ENCODE peak calls at places on chromosomes 12 and 14, in four cellular contexts. One of them, this sample, is unnamed.

GRCh38 chr14:20412422-20412821 is 879 bp downstream of the TEP1 start:
- DNase-seq in K562: no peak
- DNase-seq in SK-N-SH: no peak
- DNase-seq in H1: no peak
- DNase-seq in this sample: no peak

GRCh38 chr14:68854421-68854820 is 61.6 kb upstream of the ZFP36L1 start:
- DNase-seq in K562: no peak
- DNase-seq in SK-N-SH: no peak
- DNase-seq in H1: no peak
- DNase-seq in this sample: no peak

GRCh38 chr14:76720382-76720813 is 40.9 kb upstream of the VASH1 start:
- DNase-seq in K562: no peak
- DNase-seq in SK-N-SH: peak
- DNase-seq in H1: no peak
- DNase-seq in this sample: peak

GRCh38 chr14:91315844-91316267 is 71.4 kb upstream of the GPR68 start:
- DNase-seq in K562: no peak
- DNase-seq in SK-N-SH: no peak
- DNase-seq in H1: no peak
- DNase-seq in this sample: no peak

GRCh38 chr14:99521176-99522024 is 40.2 kb downstream of the CCNK start:
- DNase-seq in K562: no peak
- DNase-seq in SK-N-SH: no peak
- DNase-seq in H1: no peak
- DNase-seq in this sample: no peak

GRCh38 chr12:26017484-26018211 is 59.2 kb downstream of the RASSF8 start:
- DNase-seq in K562: no peak
- DNase-seq in SK-N-SH: peak
- DNase-seq in H1: no peak
- DNase-seq in this sample: peak

GRCh38 chr12:7143564-7143963 is 13.4 kb downstream of the CLSTN3 start:
- DNase-seq in K562: no peak
- DNase-seq in SK-N-SH: no peak
- DNase-seq in H1: no peak
- DNase-seq in this sample: no peak

GRCh38 chr12:113158439-113159203 is 9.1 kb downstream of the CFAP73 start:
- DNase-seq in K562: no peak
- DNase-seq in SK-N-SH: no peak
- DNase-seq in H1: no peak
- DNase-seq in this sample: no peak

GRCh38 chr14:89123215-89123614 is 293.8 kb downstream of the FOXN3 start:
- DNase-seq in K562: no peak
- DNase-seq in SK-N-SH: no peak
- DNase-seq in H1: no peak
- DNase-seq in this sample: no peak

DNA sequence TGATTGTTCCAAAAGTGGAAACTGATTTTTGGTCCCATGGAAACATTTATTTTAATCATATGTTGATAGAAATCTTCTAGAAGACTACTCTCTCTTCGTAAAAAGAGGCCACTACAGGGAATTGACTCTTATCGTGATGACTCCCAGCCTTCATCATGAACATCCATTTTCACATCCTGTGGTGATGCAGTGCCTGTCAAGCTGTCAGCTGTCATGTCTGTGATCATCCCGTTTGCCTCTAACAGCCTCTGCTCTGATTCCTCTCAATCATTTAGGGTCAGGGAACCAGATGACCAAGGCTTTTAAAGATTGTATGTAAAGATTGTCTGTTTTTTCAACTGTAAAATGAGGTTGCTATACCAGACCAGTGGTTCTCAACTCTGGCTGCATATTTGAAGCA is 419.0 kb upstream of the MGAT4C start:
- DNase-seq in K562: no peak
- DNase-seq in SK-N-SH: peak
- DNase-seq in H1: no peak
- DNase-seq in this sample: no peak
- TF ChIP-seq TEAD4 in K562: no peak
- TF ChIP-seq TEAD4 in SK-N-SH: no peak
- TF ChIP-seq TEAD4 in H1: no peak
- TF ChIP-seq TEAD4 in this sample: no peak

DNA sequence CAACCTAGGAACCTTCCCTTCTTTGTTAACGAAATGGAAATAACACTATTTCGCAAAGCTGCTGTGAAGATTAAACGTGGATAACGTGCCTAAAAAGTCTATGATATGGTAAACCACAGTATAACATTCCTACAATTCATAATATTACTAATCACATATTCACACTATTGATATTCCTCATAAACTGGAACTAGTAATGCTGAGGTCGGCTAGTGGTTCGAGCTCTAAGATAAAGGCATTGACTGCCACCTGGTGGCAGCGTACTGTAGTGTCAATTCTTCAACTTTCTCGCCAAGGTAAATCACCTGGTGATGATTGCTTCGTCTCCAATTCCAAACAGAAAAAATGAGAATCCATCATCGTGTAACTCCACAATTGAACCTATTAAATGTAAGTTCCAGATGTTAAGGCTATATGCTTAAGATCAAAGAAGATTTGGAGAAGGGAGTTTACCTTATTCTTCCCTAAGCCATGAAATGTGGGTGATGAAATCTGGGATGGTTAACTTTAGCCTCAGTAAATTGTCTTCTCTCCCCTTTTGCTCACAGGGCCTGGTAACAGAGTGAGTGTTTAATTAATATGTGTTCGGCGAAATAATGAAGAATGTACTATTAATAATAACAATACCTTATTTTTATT is 197.5 kb upstream of the TMEM132C start:
- DNase-seq in K562: peak
- DNase-seq in SK-N-SH: peak
- DNase-seq in H1: no peak
- DNase-seq in this sample: peak
- TF ChIP-seq TEAD4 in K562: no peak
- TF ChIP-seq TEAD4 in SK-N-SH: no peak
- TF ChIP-seq TEAD4 in H1: no peak
- TF ChIP-seq TEAD4 in this sample: no peak

GRCh38 chr14:54219281-54220121 is 177.3 kb upstream of the CDKN3 start:
- DNase-seq in K562: no peak
- DNase-seq in SK-N-SH: peak
- DNase-seq in H1: peak
- DNase-seq in this sample: peak
- TF ChIP-seq TEAD4 in K562: no peak
- TF ChIP-seq TEAD4 in SK-N-SH: no peak
- TF ChIP-seq TEAD4 in H1: peak
- TF ChIP-seq TEAD4 in this sample: no peak

GRCh38 chr14:35932659-35933159 is 106.6 kb downstream of the BRMS1L start:
- DNase-seq in K562: no peak
- DNase-seq in SK-N-SH: no peak
- DNase-seq in H1: no peak
- DNase-seq in this sample: no peak
- TF ChIP-seq TEAD4 in K562: no peak
- TF ChIP-seq TEAD4 in SK-N-SH: no peak
- TF ChIP-seq TEAD4 in H1: no peak
- TF ChIP-seq TEAD4 in this sample: no peak

DNA sequence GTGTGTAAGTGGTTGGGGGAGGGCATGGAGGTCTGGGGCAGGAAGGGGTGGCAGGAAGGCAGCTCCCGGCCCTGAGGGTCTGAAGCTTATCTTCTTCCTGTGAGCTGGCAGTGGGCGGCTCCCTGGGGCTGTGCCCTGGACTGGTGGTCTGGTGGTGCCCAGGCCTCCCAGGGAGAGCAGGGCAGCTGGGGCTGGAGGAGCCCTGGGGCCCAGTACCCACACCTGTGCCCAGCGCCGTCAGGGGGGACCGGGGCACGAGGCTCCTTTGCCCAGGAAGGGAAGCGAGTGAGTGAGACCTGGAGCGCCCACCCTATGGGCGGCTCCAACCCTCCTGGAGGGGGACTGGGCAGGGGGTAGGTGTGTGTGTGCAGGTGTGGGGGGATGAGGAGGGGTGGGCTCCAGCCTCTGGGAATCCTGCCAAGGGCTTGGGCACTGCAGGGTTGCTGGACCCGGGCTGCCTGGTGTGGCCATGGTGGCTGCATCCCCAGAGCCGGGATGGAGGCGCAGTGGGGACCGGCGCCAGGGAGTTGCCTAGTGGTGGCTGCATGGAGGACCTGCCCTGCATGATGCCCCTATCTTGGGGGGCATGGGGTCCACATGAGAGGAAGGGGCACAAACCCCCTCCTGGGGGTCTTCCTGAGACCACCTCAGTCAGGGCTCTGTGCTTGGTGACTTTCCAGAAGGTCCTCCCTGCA is 353.6 kb downstream of the TMEM121 start:
- DNase-seq in K562: no peak
- DNase-seq in SK-N-SH: peak
- DNase-seq in H1: no peak
- DNase-seq in this sample: peak
- TF ChIP-seq TEAD4 in K562: no peak
- TF ChIP-seq TEAD4 in SK-N-SH: no peak
- TF ChIP-seq TEAD4 in H1: no peak
- TF ChIP-seq TEAD4 in this sample: no peak

DNA sequence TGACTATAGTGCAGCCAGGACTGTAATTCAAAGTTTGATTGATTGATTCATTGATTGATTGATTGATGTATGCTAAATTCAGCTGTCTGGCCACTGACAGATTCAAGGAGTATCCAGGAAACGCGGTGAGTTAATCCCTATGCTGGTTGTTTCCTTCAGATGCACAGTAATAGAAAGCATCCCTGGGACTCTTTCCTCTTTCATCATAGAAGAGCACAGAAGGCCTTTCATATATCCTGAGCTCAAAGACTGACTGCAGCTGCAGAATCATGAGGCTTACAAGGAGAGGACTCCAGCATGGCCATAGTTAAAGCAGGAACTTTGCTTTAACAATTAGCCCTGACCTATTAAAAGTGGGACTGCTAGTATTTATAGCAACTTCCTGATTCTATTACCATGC is 187.7 kb upstream of the TMTC1 start:
- DNase-seq in K562: no peak
- DNase-seq in SK-N-SH: no peak
- DNase-seq in H1: no peak
- DNase-seq in this sample: no peak
- TF ChIP-seq TEAD4 in K562: no peak
- TF ChIP-seq TEAD4 in SK-N-SH: no peak
- TF ChIP-seq TEAD4 in H1: no peak
- TF ChIP-seq TEAD4 in this sample: no peak

GRCh38 chr12:98419795-98420402 is 95.5 kb upstream of the TMPO start:
- DNase-seq in K562: no peak
- DNase-seq in SK-N-SH: no peak
- DNase-seq in H1: no peak
- DNase-seq in this sample: no peak
- TF ChIP-seq TEAD4 in K562: no peak
- TF ChIP-seq TEAD4 in SK-N-SH: no peak
- TF ChIP-seq TEAD4 in H1: no peak
- TF ChIP-seq TEAD4 in this sample: no peak

GRCh38 chr12:4449862-4450222 is 4.2 kb upstream of the FGF6 start:
- DNase-seq in K562: no peak
- DNase-seq in SK-N-SH: no peak
- DNase-seq in H1: no peak
- DNase-seq in this sample: no peak

GRCh38 chr12:4451694-4452093 is 6.1 kb upstream of the FGF6 start:
- DNase-seq in K562: no peak
- DNase-seq in SK-N-SH: no peak
- DNase-seq in H1: no peak
- DNase-seq in this sample: no peak

GRCh38 chr12:4448943-4449861 is 3.6 kb upstream of the FGF6 start:
- DNase-seq in K562: no peak
- DNase-seq in SK-N-SH: no peak
- DNase-seq in H1: no peak
- DNase-seq in this sample: no peak

GRCh38 chr12:4448376-4448775 is 2.8 kb upstream of the FGF6 start:
- DNase-seq in K562: no peak
- DNase-seq in SK-N-SH: no peak
- DNase-seq in H1: no peak
- DNase-seq in this sample: no peak

GRCh38 chr12:4450551-4451112 is 5.0 kb upstream of the FGF6 start:
- DNase-seq in K562: no peak
- DNase-seq in SK-N-SH: no peak
- DNase-seq in H1: peak
- DNase-seq in this sample: peak
- TF ChIP-seq TEAD4 in K562: no peak
- TF ChIP-seq TEAD4 in SK-N-SH: no peak
- TF ChIP-seq TEAD4 in H1: peak
- TF ChIP-seq TEAD4 in this sample: no peak